ENCODE peak calls at places on chromosome 18, in seven cellular contexts. A is lower lobe of right lung, Y is pancreas, E is lung, C is SJCRH30, N is K562, H is fibroblast of lung. S is an unnamed sample.

GRCh38 chr18:69559604-69560003 is 158.9 kb downstream of the DOK6 start:
- DNase-seq in N (no peak), A (no peak), Y (no peak), C (no peak), H (no peak), E (no peak), S (no peak)

GRCh38 chr18:27558388-27559158 is 373.5 kb upstream of the CHST9 start:
- DNase-seq in N (no peak), H (no peak), C (no peak), E (no peak), A (no peak), Y (no peak), S (no peak)

GRCh38 chr18:73908323-73908722 is 239.3 kb downstream of the FBXO15 start:
- DNase-seq in C (peak), Y (no peak), H (peak), N (peak), E (no peak), A (no peak), S (no peak)

GRCh38 chr18:46567196-46567595 is 89.8 kb downstream of the LOXHD1 start:
- DNase-seq in Y (no peak), A (no peak), N (no peak), E (no peak), H (no peak), C (no peak), S (no peak)

GRCh38 chr18:24219561-24220317 is 80.9 kb downstream of the CABYR start:
- DNase-seq in A (no peak), C (no peak), Y (no peak), N (no peak), E (no peak), H (no peak), S (no peak)

GRCh38 chr18:10518595-10519273 is 7.1 kb upstream of the NAPG start:
- DNase-seq in H (peak), E (no peak), N (peak), Y (no peak), A (peak), C (peak), S (no peak)

GRCh38 chr18:9466911-9467310 is 8.4 kb upstream of the RALBP1 start:
- DNase-seq in A (no peak), Y (no peak), H (no peak), E (no peak), N (no peak), C (no peak), S (no peak)

GRCh38 chr18:26307161-26307773 is 81.0 kb downstream of the TAF4B start:
- DNase-seq in C (peak), Y (no peak), H (peak), N (peak), A (no peak), E (no peak), S (no peak)

GRCh38 chr18:697771-698170 is 14.7 kb downstream of the ENOSF1 start:
- DNase-seq in N (no peak), E (peak), A (no peak), C (peak), Y (peak), H (no peak), S (no peak)

GRCh38 chr18:21820811-21821143 is 80.2 kb downstream of the MIB1 start:
- DNase-seq in C (no peak), E (no peak), N (no peak), A (no peak), Y (no peak), H (no peak), S (no peak)

GRCh38 chr18:27778441-27778840 is 398.5 kb downstream of the CDH2 start:
- DNase-seq in A (no peak), N (no peak), H (peak), C (peak), Y (no peak), E (no peak), S (no peak)

GRCh38 chr18:4821801-4822200 is 366.7 kb upstream of the DLGAP1 start:
- DNase-seq in C (no peak), E (no peak), Y (no peak), N (no peak), H (no peak), A (no peak), S (no peak)

GRCh38 chr18:39453882-39454281 is 1888.3 kb upstream of the CELF4 start:
- DNase-seq in Y (no peak), C (no peak), A (no peak), H (peak), E (no peak), N (no peak), S (peak)

GRCh38 chr18:33837191-33837590 is 259.2 kb downstream of the ASXL3 start:
- DNase-seq in C (no peak), H (no peak), E (no peak), N (no peak), A (no peak), Y (no peak), S (no peak)

GRCh38 chr18:45910405-45911023 is 56.6 kb downstream of the EPG5 start:
- DNase-seq in E (peak), H (peak), C (peak), Y (peak), A (peak), N (peak), S (no peak)

GRCh38 chr18:25799221-25799620 is 291.2 kb downstream of the SS18 start:
- DNase-seq in Y (no peak), E (no peak), A (no peak), C (no peak), H (peak), N (no peak), S (no peak)

GRCh38 chr18:12882416-12882815 is 1.6 kb downstream of the PTPN2 start:
- DNase-seq in C (peak), Y (no peak), H (no peak), E (no peak), A (no peak), N (no peak), S (no peak)

GRCh38 chr18:7330041-7330440 is 99.2 kb downstream of the LRRC30 start:
- DNase-seq in N (no peak), H (no peak), Y (no peak), A (no peak), C (no peak), E (no peak), S (no peak)

GRCh38 chr18:46239549-46239948 is 135.4 kb downstream of the HAUS1 start:
- DNase-seq in C (no peak), A (no peak), H (no peak), Y (no peak), E (no peak), N (no peak), S (no peak)

GRCh38 chr18:12092398-12093229 is 1.0 kb upstream of the ANKRD62 start:
- DNase-seq in A (no peak), Y (peak), H (no peak), C (no peak), E (no peak), N (peak), S (no peak)

GRCh38 chr18:66582151-66582550 is 21.7 kb downstream of the CDH19 start:
- DNase-seq in A (no peak), H (peak), E (no peak), Y (no peak), C (no peak), N (no peak), S (no peak)

GRCh38 chr18:11807233-11807632 is 44.0 kb upstream of the CHMP1B start:
- DNase-seq in N (no peak), E (no peak), H (peak), C (no peak), A (no peak), Y (no peak), S (no peak)

GRCh38 chr18:42839408-42839807 is 276.1 kb downstream of the RIT2 start:
- DNase-seq in Y (no peak), A (no peak), N (no peak), E (no peak), H (peak), C (no peak), S (no peak)

GRCh38 chr18:28412521-28412920 is 235.6 kb upstream of the CDH2 start:
- DNase-seq in H (peak), Y (no peak), A (no peak), N (no peak), E (no peak), C (peak), S (no peak)

GRCh38 chr18:74166397-74166796 is 18.1 kb downstream of the TIMM21 start:
- DNase-seq in Y (no peak), C (no peak), E (no peak), A (no peak), N (no peak), H (no peak), S (no peak)

GRCh38 chr18:67590571-67591141 is 74.1 kb upstream of the DSEL start:
- DNase-seq in C (no peak), H (peak), A (no peak), N (no peak), Y (no peak), E (no peak), S (no peak)

GRCh38 chr18:74234326-74235171 is 57.2 kb downstream of the CYB5A start:
- DNase-seq in C (no peak), H (peak), E (peak), Y (no peak), N (peak), A (no peak), S (peak)

GRCh38 chr18:31246460-31246859 is 71.5 kb upstream of the DSG1 start:
- DNase-seq in N (peak), Y (no peak), E (no peak), A (no peak), H (no peak), C (no peak), S (no peak)

GRCh38 chr18:31243740-31244512 is 74.0 kb upstream of the DSG1 start:
- DNase-seq in H (no peak), Y (no peak), A (no peak), C (no peak), E (no peak), N (peak), S (no peak)

GRCh38 chr18:31245820-31246219 is 72.1 kb upstream of the DSG1 start:
- DNase-seq in E (no peak), C (no peak), N (peak), H (peak), A (no peak), Y (no peak), S (no peak)

GRCh38 chr18:31247574-31248199 is 70.3 kb upstream of the DSG1 start:
- DNase-seq in N (no peak), H (peak), C (no peak), A (no peak), E (no peak), Y (no peak), S (no peak)

DNA sequence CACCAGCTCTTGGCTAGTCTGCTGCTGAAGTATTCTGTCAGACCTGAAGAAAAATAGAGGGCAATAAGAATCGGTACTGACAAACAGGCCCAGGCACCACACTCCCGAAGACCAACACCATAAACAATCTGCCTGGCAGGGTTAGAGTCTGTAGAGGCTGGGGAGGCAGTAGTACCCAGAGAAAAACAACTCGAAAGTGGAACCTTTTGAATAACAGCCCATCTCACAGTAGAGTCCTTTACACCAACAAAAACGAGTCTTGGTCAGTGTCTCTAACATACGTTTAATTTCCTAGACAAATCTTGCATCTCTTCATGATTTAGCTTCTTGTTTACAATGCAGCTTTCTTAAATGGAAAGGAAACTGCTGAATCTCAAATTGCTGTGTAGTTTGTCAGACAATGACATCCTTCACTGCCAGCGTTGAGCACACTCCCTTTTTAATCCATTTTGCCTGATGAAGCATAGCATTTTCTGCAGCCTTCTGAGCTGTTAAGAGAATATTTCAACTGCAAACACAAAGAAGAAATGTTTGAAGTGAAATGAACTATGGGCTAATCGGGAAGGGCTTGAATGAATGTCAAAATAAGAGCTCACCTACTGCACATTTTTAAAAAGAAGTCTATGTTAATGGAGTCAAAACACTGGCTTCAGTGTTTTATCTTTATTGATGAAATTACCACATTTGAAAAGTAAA is 73.1 kb upstream of the DSG1 start:
- DNase-seq in E (no peak), C (no peak), Y (no peak), N (peak), H (peak), A (no peak), S (no peak)
- H3K27ac ChIP-seq in E (peak), C (no peak), Y (peak), N (peak), H (no peak), A (no peak), S (peak)

DNA sequence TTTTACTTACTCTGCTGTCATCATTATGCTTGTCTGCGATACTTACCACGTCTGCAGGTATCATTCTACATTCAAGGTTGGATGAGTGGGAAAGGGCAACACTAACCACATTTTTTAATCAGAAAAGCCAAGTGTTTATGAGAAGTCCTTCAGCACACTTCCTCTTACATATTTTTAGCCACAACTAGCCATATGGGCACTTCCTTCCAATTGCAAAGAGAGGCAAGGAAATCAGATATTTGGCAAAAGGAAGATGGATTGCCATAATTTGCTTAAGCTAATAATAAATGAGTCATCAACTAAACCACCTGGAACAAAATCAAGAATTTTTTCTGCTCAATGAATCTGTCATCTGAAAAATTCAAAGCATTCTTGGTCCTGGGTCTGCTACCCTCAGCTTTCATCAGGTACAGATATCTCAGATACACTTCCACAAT is 16.7 kb upstream of the MRO start:
- DNase-seq in N (no peak), Y (no peak), H (peak), E (peak), A (no peak), C (no peak), S (no peak)
- H3K27ac ChIP-seq in N (no peak), Y (peak), H (no peak), E (no peak), A (no peak), C (no peak), S (no peak)

DNA sequence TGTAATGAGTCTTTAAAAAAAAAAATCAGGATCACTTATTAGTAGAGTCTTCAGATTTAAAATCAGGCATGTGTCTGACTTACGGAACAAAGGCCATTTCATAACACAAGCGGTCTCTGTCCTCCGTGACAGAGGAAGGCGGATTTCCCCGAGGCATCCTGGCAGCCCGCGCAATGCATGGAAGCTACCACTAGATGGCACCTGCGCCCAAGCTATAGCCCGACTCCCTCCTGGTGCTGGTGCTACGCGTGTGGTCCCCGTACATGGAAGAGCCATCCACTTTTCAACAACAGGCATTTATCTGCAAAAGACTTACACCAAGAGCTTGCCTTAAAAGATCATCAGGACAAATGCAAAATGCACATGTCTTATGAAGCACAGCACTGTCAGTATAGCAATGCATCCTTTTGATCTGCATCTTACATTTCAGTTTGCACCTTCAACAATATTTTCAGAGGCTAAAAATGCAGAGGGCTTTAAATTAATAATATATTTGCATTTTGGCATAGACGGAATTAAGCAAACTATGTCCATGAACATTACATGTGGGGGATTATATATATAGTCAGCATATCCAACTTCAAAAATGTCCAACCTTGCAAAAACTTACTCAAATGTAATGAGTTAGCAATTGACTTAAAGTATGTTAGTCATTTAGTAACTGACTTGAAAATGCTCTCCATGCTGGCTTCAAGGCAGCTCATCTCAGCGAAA is 96.0 kb downstream of the ZNF516 start:
- DNase-seq in N (peak), A (peak), Y (peak), C (peak), H (peak), E (peak), S (peak)
- H3K27ac ChIP-seq in N (no peak), A (no peak), Y (no peak), C (no peak), H (no peak), E (no peak), S (no peak)

GRCh38 chr18:79508565-79509535 is 113.1 kb downstream of the NFATC1 start:
- DNase-seq in C (no peak), N (no peak), Y (peak), A (peak), H (no peak), E (no peak), S (no peak)

GRCh38 chr18:79503891-79504475 is 108.3 kb downstream of the NFATC1 start:
- DNase-seq in Y (peak), C (no peak), A (peak), E (no peak), N (peak), H (no peak), S (no peak)

GRCh38 chr18:79507546-79508480 is 112.1 kb downstream of the NFATC1 start:
- DNase-seq in C (no peak), A (peak), N (no peak), Y (peak), E (no peak), H (peak), S (peak)

GRCh38 chr18:79507076-79507545 is 111.4 kb downstream of the NFATC1 start:
- DNase-seq in H (peak), A (peak), N (peak), Y (peak), C (peak), E (peak), S (peak)

DNA sequence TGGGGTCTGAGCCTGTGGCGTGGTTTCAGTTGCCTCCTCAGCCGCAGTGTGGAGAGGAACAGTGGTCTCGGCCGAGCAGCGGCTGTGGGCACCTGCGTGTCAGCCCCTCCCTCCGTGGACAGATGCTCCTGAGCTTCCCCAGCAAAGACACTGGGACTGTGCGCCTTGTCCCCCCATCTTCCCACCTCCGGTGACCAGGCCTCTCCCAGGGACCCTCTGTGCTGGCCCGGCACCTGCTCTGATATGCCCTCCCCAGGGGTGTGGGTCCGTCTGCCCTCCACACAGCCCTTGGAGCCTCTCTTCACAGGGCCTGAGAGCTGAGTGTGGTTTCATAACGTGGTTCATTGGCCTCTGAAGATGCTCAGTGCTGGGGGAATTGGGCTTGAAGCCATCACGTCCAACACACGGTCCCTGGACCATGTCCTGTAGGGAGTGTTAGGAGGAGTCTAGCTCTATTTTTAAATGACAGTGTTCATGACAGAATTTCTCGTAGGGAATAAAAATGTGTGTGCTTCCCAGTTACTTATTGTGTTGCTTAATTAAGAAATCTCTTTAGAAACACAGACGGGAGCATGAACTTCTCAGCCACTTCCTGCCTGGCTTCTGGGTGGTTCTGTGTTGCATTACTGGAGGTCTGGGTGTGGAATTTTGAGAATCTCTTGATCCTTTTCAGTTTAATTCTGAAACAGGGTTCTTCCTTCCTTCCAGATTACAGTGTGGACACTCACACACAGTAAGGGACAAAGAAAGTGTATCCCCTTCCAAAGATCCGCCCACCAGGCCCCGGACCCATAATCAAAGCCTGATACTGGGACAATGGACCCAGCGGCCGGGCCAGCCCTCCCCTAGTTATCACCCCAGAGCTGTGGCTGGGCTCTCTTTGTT is 110.7 kb downstream of the NFATC1 start:
- DNase-seq in C (no peak), A (peak), Y (peak), N (no peak), E (no peak), H (peak), S (peak)
- H3K27ac ChIP-seq in C (peak), A (peak), Y (peak), N (peak), E (peak), H (no peak), S (peak)

GRCh38 chr18:62788111-62788510 is 72.8 kb downstream of the PHLPP1 start:
- DNase-seq in H (no peak), C (no peak), A (no peak), N (no peak), E (no peak), Y (no peak), S (no peak)

GRCh38 chr18:62781893-62782292 is 66.6 kb downstream of the PHLPP1 start:
- DNase-seq in A (no peak), H (peak), Y (no peak), N (no peak), E (no peak), C (no peak), S (no peak)

GRCh38 chr18:62784338-62784965 is 69.1 kb downstream of the PHLPP1 start:
- DNase-seq in E (no peak), N (no peak), Y (no peak), A (no peak), H (peak), C (no peak), S (no peak)

GRCh38 chr18:62786689-62787088 is 71.3 kb downstream of the PHLPP1 start:
- DNase-seq in Y (no peak), E (no peak), C (no peak), A (no peak), N (no peak), H (no peak), S (no peak)

GRCh38 chr18:62784966-62785413 is 69.6 kb downstream of the PHLPP1 start:
- DNase-seq in E (no peak), C (no peak), Y (no peak), N (peak), H (peak), A (no peak), S (no peak)
- H3K27ac ChIP-seq in E (no peak), C (no peak), Y (no peak), N (no peak), H (no peak), A (no peak), S (peak)

GRCh38 chr18:49563130-49563540 is 1.3 kb downstream of the LIPG start:
- DNase-seq in C (no peak), H (peak), N (no peak), Y (no peak), A (no peak), E (no peak), S (no peak)

GRCh38 chr18:49563701-49564100 is 1.8 kb downstream of the LIPG start:
- DNase-seq in A (no peak), H (no peak), C (no peak), Y (no peak), E (no peak), N (no peak), S (no peak)

GRCh38 chr18:49561127-49561376 is 805 bp upstream of the LIPG start:
- DNase-seq in C (no peak), N (no peak), E (no peak), H (peak), A (no peak), Y (no peak), S (no peak)

GRCh38 chr18:49561377-49562193 is at the start of gene LIPG:
- DNase-seq in E (peak), H (peak), C (peak), Y (peak), N (peak), A (peak), S (no peak)

GRCh38 chr18:49562481-49563129 is 748 bp downstream of the LIPG start:
- DNase-seq in H (peak), N (no peak), A (no peak), Y (no peak), E (no peak), C (peak), S (no peak)
- H3K27ac ChIP-seq in H (no peak), N (no peak), A (no peak), Y (no peak), E (no peak), C (no peak), S (no peak)

GRCh38 chr18:58496937-58497336 is 132.0 kb downstream of the ALPK2 start:
- DNase-seq in E (no peak), N (peak), A (no peak), C (peak), H (no peak), Y (no peak), S (no peak)
- H3K27ac ChIP-seq in E (no peak), N (no peak), A (no peak), C (no peak), H (no peak), Y (no peak), S (no peak)